ENCODE peak calls at places on chromosome 15, in ten cellular contexts. E is ovary, O is adrenal gland, G is heart left ventricle, K is HepG2, L is spleen, H is esophagus squamous epithelium, W is prostate gland, T is body of pancreas, S is A549. Q is an unnamed sample.
A peak's percentile ranks its signal among the peaks of the same experiment; 100 is the strongest.

GRCh38 chr15:52668133-52668532 is 11.1 kb downstream of the ATOSA start:
- DNase-seq in T (no peak), K (no peak), E (no peak), G (no peak), O (no peak), W (no peak), S (no peak), H (no peak), L (no peak), Q (no peak)

GRCh38 chr15:45333550-45333949 is 44.8 kb downstream of the GATM start:
- DNase-seq in S (no peak), O (peak; percentile 34), G (peak; percentile 80), W (no peak), H (no peak), K (peak; percentile 53), L (no peak), E (peak; percentile 43), T (peak; percentile 46), Q (peak; percentile 36)

GRCh38 chr15:87816811-87817210 is 439.7 kb downstream of the NTRK3 start:
- DNase-seq in H (no peak), S (peak; percentile 55), E (no peak), W (no peak), T (no peak), L (no peak), K (no peak), O (no peak), G (no peak), Q (no peak)

GRCh38 chr15:51939216-51939615 is 32.4 kb downstream of the LEO1 start:
- DNase-seq in H (no peak), E (no peak), T (no peak), L (no peak), W (no peak), K (no peak), G (no peak), O (no peak), S (no peak), Q (no peak)

GRCh38 chr15:68768321-68768720 is 52.4 kb downstream of the ANP32A start:
- DNase-seq in H (no peak), L (no peak), K (no peak), O (no peak), G (no peak), E (no peak), W (no peak), S (peak; percentile 38), T (no peak), Q (no peak)

GRCh38 chr15:31302778-31303433 is 23.7 kb upstream of the KLF13 start:
- DNase-seq in W (no peak), T (no peak), O (no peak), E (no peak), H (no peak), L (peak; percentile 70), G (no peak), S (no peak), K (no peak), Q (no peak)

GRCh38 chr15:50880651-50881114 is 27.8 kb upstream of the AP4E1 start:
- DNase-seq in E (no peak), L (no peak), H (no peak), W (no peak), T (no peak), O (no peak), G (no peak), S (no peak), K (no peak), Q (no peak)

GRCh38 chr15:31270767-31271166 is 55.9 kb upstream of the KLF13 start:
- DNase-seq in E (no peak), O (peak; percentile 19), L (peak; percentile 39), T (no peak), W (no peak), G (no peak), K (no peak), S (no peak), H (no peak), Q (no peak)

GRCh38 chr15:83285284-83285978 is 967 bp upstream of the BNC1 start:
- DNase-seq in S (no peak), O (no peak), K (no peak), E (no peak), T (no peak), G (no peak), W (no peak), L (no peak), H (no peak), Q (no peak)
- H3K4me1 ChIP-seq in S (peaks cover 37% of the 10 kb centered on the region), O (peaks cover 9% of the 10 kb centered on the region), K (no peaks in the 10 kb centered on the region), E (no peaks in the 10 kb centered on the region), T (peaks cover 15% of the 10 kb centered on the region), G (peaks cover 6% of the 10 kb centered on the region), W (no peaks in the 10 kb centered on the region), L (peaks cover 11% of the 10 kb centered on the region), H (peaks cover 80% of the 10 kb centered on the region), Q (no peaks in the 10 kb centered on the region)

GRCh38 chr15:90901799-90902655 is 1.1 kb upstream of the MAN2A2 start:
- DNase-seq in O (peak; percentile 73), W (peak; percentile 79), H (no peak), T (peak; percentile 81), E (peak; percentile 76), S (peak; percentile 99), G (peak; percentile 77), K (peak; percentile 64), L (peak; percentile 94), Q (peak; percentile 67)

GRCh38 chr15:90902656-90902995 is 476 bp upstream of the MAN2A2 start:
- DNase-seq in L (no peak), T (no peak), O (no peak), G (no peak), W (no peak), K (no peak), H (no peak), E (no peak), S (no peak), Q (no peak)

GRCh38 chr15:90903733-90904536 is 833 bp downstream of the MAN2A2 start:
- DNase-seq in K (peak; percentile 64), S (peak; percentile 46), L (peak; percentile 69), G (no peak), H (no peak), E (no peak), O (no peak), W (no peak), T (peak; percentile 62), Q (no peak)

GRCh38 chr15:90904746-90905145 is 1.6 kb downstream of the MAN2A2 start:
- DNase-seq in T (no peak), S (no peak), E (no peak), W (no peak), L (no peak), O (no peak), K (no peak), H (no peak), G (no peak), Q (no peak)

GRCh38 chr15:90902996-90903732 is at the start of gene MAN2A2:
- DNase-seq in L (peak; percentile 96), W (peak; percentile 38), E (peak; percentile 54), T (peak; percentile 91), S (peak; percentile 62), O (peak; percentile 71), K (peak; percentile 15), G (peak; percentile 73), H (no peak), Q (peak; percentile 44)
- TF ChIP-seq POLR2A in L (no peak), W (peak; percentile 23), E (no peak), T (peak; percentile 78), S (no peak), O (peak; percentile 65), K (no peak), G (no peak), H (peak; percentile 52), Q (no peak)

GRCh38 chr15:98667521-98668179 is 19.3 kb downstream of the IGF1R start:
- DNase-seq in H (no peak), O (no peak), E (no peak), W (peak; percentile 63), T (no peak), S (no peak), L (no peak), G (no peak), K (no peak), Q (no peak)

GRCh38 chr15:98666441-98666840 is 18.1 kb downstream of the IGF1R start:
- DNase-seq in O (no peak), G (no peak), L (no peak), S (no peak), K (no peak), T (no peak), H (no peak), E (no peak), W (no peak), Q (no peak)

GRCh38 chr15:98666841-98667240 is 18.5 kb downstream of the IGF1R start:
- DNase-seq in L (no peak), T (no peak), O (no peak), H (no peak), S (no peak), K (no peak), W (no peak), E (no peak), G (no peak), Q (no peak)

GRCh38 chr15:98669638-98670037 is 21.3 kb downstream of the IGF1R start:
- DNase-seq in S (no peak), K (no peak), G (no peak), L (no peak), H (no peak), E (no peak), T (no peak), W (no peak), O (no peak), Q (no peak)

GRCh38 chr15:98668566-98669308 is 20.4 kb downstream of the IGF1R start:
- DNase-seq in T (no peak), G (no peak), L (no peak), H (no peak), O (no peak), W (no peak), K (no peak), S (no peak), E (no peak), Q (no peak)
- H3K4me1 ChIP-seq in T (peaks cover 59% of the 10 kb centered on the region), G (peaks cover 44% of the 10 kb centered on the region), L (peaks cover 9% of the 10 kb centered on the region), H (peaks cover 82% of the 10 kb centered on the region), O (peaks cover 91% of the 10 kb centered on the region), W (peaks cover 9% of the 10 kb centered on the region), K (peaks cover 100% of the 10 kb centered on the region), S (peaks cover 75% of the 10 kb centered on the region), E (peaks cover 30% of the 10 kb centered on the region), Q (peaks cover 22% of the 10 kb centered on the region)

GRCh38 chr15:90079619-90080559 is 22.4 kb downstream of the IDH2 start:
- DNase-seq in O (no peak), W (no peak), T (no peak), H (no peak), E (no peak), G (no peak), S (no peak), L (no peak), K (no peak), Q (no peak)

GRCh38 chr15:90083954-90084607 is 18.2 kb downstream of the IDH2 start:
- DNase-seq in K (no peak), E (no peak), T (no peak), W (no peak), L (no peak), H (no peak), S (no peak), O (no peak), G (no peak), Q (no peak)

GRCh38 chr15:90080818-90081382 is 21.4 kb downstream of the IDH2 start:
- DNase-seq in H (no peak), T (no peak), K (no peak), L (no peak), G (no peak), E (no peak), O (no peak), S (no peak), W (no peak), Q (no peak)

GRCh38 chr15:90083419-90083818 is 18.8 kb downstream of the IDH2 start:
- DNase-seq in T (no peak), E (no peak), H (no peak), G (no peak), W (no peak), S (no peak), O (no peak), L (no peak), K (no peak), Q (no peak)

DNA sequence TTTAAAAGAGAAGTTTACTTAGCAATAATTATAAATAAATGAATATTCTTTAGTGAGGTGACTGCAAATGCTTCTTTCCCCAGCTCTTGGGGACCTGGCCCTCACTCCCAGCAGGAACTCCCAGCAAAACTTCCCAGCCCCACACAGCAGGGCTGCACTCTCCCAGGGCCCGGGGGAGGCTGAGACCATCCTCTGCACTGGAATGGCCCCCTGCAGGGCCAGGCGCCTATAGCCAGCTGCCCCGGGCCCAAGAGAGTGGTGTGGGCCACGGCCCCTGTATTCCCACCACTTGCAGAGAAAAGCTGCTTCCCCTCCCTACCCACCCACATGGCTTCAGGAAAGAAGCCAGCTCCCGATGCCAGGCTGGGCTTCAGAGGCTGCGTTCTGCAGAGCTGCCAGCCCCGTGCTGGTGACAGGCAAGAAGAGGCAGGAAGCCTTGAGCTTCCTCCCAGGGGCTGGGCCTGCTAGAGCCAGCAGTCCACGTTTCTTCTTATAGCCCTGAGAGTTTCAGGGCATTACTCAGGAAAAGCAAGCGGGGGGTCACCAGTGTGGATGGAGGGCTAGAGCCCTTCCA is 20.0 kb downstream of the IDH2 start:
- DNase-seq in O (no peak), S (no peak), E (no peak), L (no peak), G (no peak), H (no peak), K (no peak), T (no peak), W (no peak), Q (no peak)
- TF ChIP-seq POLR2A in O (no peak), S (no peak), E (no peak), L (no peak), G (no peak), H (no peak), K (no peak), T (no peak), W (no peak), Q (no peak)

Q was measured in uterus.